ENCODE peak calls at places on chromosomes 1 and 21, in seven cellular contexts. L is foreskin fibroblast, T is esophagus squamous epithelium, P is hepatocyte, H is GM23248, M is endothelial cell of umbilical vein, Z is fibroblast of pulmonary artery. C is an unnamed sample.

GRCh38 chr1:5267603-5268235 is 613.3 kb downstream of the AJAP1 start:
- DNase-seq in L (no peak), T (no peak), P (no peak), H (no peak), M (no peak), Z (no peak), C (no peak)

GRCh38 chr1:43651188-43651587 is 1.2 kb downstream of the KDM4A start:
- DNase-seq in L (no peak), T (no peak), P (no peak), H (peak), M (peak), Z (no peak), C (no peak)

GRCh38 chr1:26302733-26303405 is 3.6 kb downstream of the UBXN11 start:
- DNase-seq in L (peak), T (no peak), P (no peak), H (peak), M (no peak), Z (peak), C (peak)

GRCh38 chr21:46151261-46151988 is 4.0 kb downstream of the FTCD start:
- DNase-seq in L (no peak), T (no peak), P (no peak), H (no peak), M (no peak), Z (no peak), C (no peak)

GRCh38 chr1:161227196-161227871 is 1.5 kb downstream of the TOMM40L start:
- DNase-seq in L (peak), T (no peak), P (peak), H (peak), M (peak), Z (peak), C (peak)

GRCh38 chr21:33027401-33028185 is 1.9 kb downstream of the OLIG2 start:
- DNase-seq in L (no peak), T (no peak), P (no peak), H (no peak), M (no peak), Z (no peak), C (no peak)

GRCh38 chr21:45126983-45127382 is 52.6 kb downstream of the ADARB1 start:
- DNase-seq in L (no peak), T (no peak), P (no peak), H (no peak), M (no peak), Z (no peak), C (no peak)

GRCh38 chr1:169794530-169795416 is at the start of gene METTL18:
- DNase-seq in L (peak), T (peak), P (peak), H (peak), M (peak), Z (peak), C (peak)

GRCh38 chr1:39406533-39407478 is 84.6 kb upstream of the BMP8A start:
- DNase-seq in L (no peak), T (no peak), P (no peak), H (peak), M (peak), Z (peak), C (no peak)

GRCh38 chr1:118223426-118223825 is 38.4 kb upstream of the SPAG17 start:
- DNase-seq in L (no peak), T (no peak), P (peak), H (peak), M (no peak), Z (peak), C (peak)

GRCh38 chr1:228240411-228241240 is 32.8 kb downstream of the OBSCN start:
- DNase-seq in L (no peak), T (no peak), P (no peak), H (no peak), M (no peak), Z (no peak), C (no peak)

GRCh38 chr1:40766560-40766959 is 17.0 kb upstream of the KCNQ4 start:
- DNase-seq in L (no peak), T (no peak), P (no peak), H (no peak), M (no peak), Z (no peak), C (no peak)

GRCh38 chr1:46193984-46194570 is 4.2 kb downstream of the POMGNT1 start:
- DNase-seq in L (no peak), T (no peak), P (peak), H (no peak), M (no peak), Z (no peak), C (no peak)

GRCh38 chr1:86537928-86538695 is 8.8 kb upstream of the CLCA4 start:
- DNase-seq in L (no peak), T (no peak), P (no peak), H (no peak), M (no peak), Z (no peak), C (no peak)

GRCh38 chr1:62301726-62302390 is 17.4 kb downstream of the KANK4 start:
- DNase-seq in L (no peak), T (no peak), P (no peak), H (no peak), M (no peak), Z (no peak), C (no peak)

GRCh38 chr1:18077657-18078215 is 29.9 kb upstream of the IGSF21 start:
- DNase-seq in L (no peak), T (no peak), P (no peak), H (no peak), M (no peak), Z (no peak), C (no peak)

GRCh38 chr1:217135569-217135915 is 412.3 kb upstream of the ESRRG start:
- DNase-seq in L (no peak), T (no peak), P (no peak), H (peak), M (no peak), Z (no peak), C (peak)

GRCh38 chr1:89041055-89041707 is 18.5 kb upstream of the GBP3 start:
- DNase-seq in L (peak), T (no peak), P (no peak), H (peak), M (no peak), Z (peak), C (peak)

GRCh38 chr1:9150582-9151290 is 21.8 kb upstream of the GPR157 start:
- DNase-seq in L (no peak), T (no peak), P (no peak), H (peak), M (no peak), Z (peak), C (no peak)

GRCh38 chr1:11990303-11991032 is 10.2 kb downstream of the MFN2 start:
- DNase-seq in L (no peak), T (no peak), P (no peak), H (no peak), M (no peak), Z (no peak), C (no peak)

GRCh38 chr1:5947978-5948680 is 44.1 kb downstream of the NPHP4 start:
- DNase-seq in L (no peak), T (no peak), P (no peak), H (peak), M (no peak), Z (no peak), C (no peak)

GRCh38 chr1:55916480-55916879 is 662.9 kb downstream of the PLPP3 start:
- DNase-seq in L (peak), T (no peak), P (no peak), H (peak), M (no peak), Z (peak), C (no peak)

GRCh38 chr1:176461576-176461975 is 1.4 kb upstream of the PAPPA2 start:
- DNase-seq in L (no peak), T (no peak), P (no peak), H (no peak), M (no peak), Z (no peak), C (no peak)

GRCh38 chr1:77465922-77466321 is 184.1 kb downstream of the AK5 start:
- DNase-seq in L (no peak), T (no peak), P (no peak), H (no peak), M (no peak), Z (no peak), C (no peak)

GRCh38 chr1:10900691-10901090 is 104.2 kb upstream of the CASZ1 start:
- DNase-seq in L (no peak), T (no peak), P (peak), H (peak), M (no peak), Z (no peak), C (no peak)

GRCh38 chr1:66535149-66535548 is 1.2 kb downstream of the SGIP1 start:
- DNase-seq in L (no peak), T (no peak), P (no peak), H (no peak), M (no peak), Z (no peak), C (no peak)

GRCh38 chr1:55255901-55256300 is 40.7 kb upstream of the USP24 start:
- DNase-seq in L (no peak), T (no peak), P (no peak), H (no peak), M (no peak), Z (no peak), C (no peak)

GRCh38 chr1:8560611-8561544 is 243.0 kb downstream of the SLC45A1 start:
- DNase-seq in L (no peak), T (no peak), P (peak), H (peak), M (peak), Z (peak), C (peak)

GRCh38 chr1:32241011-32241763 is 5.8 kb upstream of the FAM167B start:
- DNase-seq in L (peak), T (no peak), P (peak), H (peak), M (peak), Z (peak), C (peak)

GRCh38 chr1:156464335-156464734 is 36.2 kb downstream of the MEF2D start:
- DNase-seq in L (no peak), T (no peak), P (no peak), H (peak), M (no peak), Z (no peak), C (no peak)

GRCh38 chr1:151990856-151991198 is 2.8 kb downstream of the S100A10 start:
- DNase-seq in L (peak), T (no peak), P (peak), H (peak), M (peak), Z (peak), C (peak)
- H3K4me3 ChIP-seq in L (peak), T (peak), P (peak), H (peak), M (peak), Z (no peak), C (no peak)

GRCh38 chr21:42704861-42705260 is 51.4 kb downstream of the PDE9A start:
- DNase-seq in L (no peak), T (no peak), P (no peak), H (no peak), M (no peak), Z (no peak), C (no peak)

GRCh38 chr21:42705346-42705745 is 51.9 kb downstream of the PDE9A start:
- DNase-seq in L (no peak), T (no peak), P (no peak), H (no peak), M (no peak), Z (no peak), C (no peak)

GRCh38 chr21:42706765-42707164 is 53.3 kb downstream of the PDE9A start:
- DNase-seq in L (no peak), T (no peak), P (no peak), H (no peak), M (no peak), Z (no peak), C (no peak)

GRCh38 chr21:42705746-42706374 is 52.4 kb downstream of the PDE9A start:
- DNase-seq in L (no peak), T (no peak), P (no peak), H (no peak), M (no peak), Z (no peak), C (no peak)

DNA sequence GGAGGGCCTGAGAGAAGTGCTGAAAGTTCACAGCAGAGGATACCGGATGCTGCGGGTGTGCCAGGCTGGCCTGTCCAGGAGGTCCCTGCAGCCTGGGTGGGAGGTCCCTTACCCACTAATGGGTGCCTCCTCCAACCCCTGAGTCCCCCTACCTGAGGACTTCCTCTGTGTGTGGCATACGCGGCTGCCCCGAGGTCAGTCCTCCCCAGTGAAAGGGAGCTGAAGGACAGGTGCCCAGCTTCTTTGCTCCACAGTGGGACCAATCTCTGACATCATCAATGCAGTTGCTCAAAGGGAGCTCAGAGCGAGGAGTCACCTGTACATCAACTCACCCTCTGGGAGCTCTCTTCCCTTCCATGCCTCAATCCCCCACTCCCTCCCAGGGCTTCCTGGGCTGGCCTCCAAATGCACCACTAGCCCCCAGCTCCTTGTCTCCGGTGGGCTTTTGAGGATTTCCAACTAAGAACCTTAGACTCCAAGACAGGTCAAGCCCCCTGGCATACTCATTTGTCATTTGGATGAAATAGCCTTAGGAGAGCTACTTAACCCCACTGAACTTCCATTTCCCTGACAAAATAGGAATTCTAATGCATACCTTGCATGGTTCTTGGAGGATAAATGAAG is 53.9 kb downstream of the PDE9A start:
- DNase-seq in L (no peak), T (no peak), P (no peak), H (no peak), M (no peak), Z (no peak), C (no peak)
- H3K4me3 ChIP-seq in L (no peak), T (no peak), P (no peak), H (no peak), M (no peak), Z (no peak), C (no peak)

DNA sequence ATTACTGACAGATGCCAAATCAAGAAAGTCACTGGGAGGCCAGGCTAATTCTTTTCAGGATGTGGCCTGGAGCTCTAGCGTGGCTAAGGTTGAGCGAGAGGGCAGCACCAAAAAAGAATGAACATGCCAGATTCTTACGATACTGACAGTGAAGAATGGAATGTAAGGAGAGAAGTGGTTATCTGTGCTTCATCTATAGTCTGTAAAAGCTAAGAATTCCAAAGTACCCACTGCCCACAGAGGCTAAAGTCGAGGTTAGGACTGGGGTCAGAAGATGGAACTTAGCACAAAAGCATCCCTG is 32.7 kb downstream of the TFAP2E start:
- DNase-seq in L (peak), T (no peak), P (no peak), H (peak), M (no peak), Z (peak), C (no peak)
- H3K4me3 ChIP-seq in L (no peak), T (no peak), P (no peak), H (no peak), M (no peak), Z (no peak), C (no peak)

GRCh38 chr1:212485218-212485609 is 52.5 kb downstream of the NENF start:
- DNase-seq in L (no peak), T (no peak), P (no peak), H (no peak), M (no peak), Z (no peak), C (no peak)

GRCh38 chr1:212483154-212483505 is 50.4 kb downstream of the NENF start:
- DNase-seq in L (no peak), T (no peak), P (no peak), H (no peak), M (no peak), Z (no peak), C (no peak)

GRCh38 chr1:212481438-212481767 is 48.7 kb downstream of the NENF start:
- DNase-seq in L (no peak), T (no peak), P (no peak), H (no peak), M (peak), Z (no peak), C (no peak)

GRCh38 chr1:212482006-212482351 is 49.3 kb downstream of the NENF start:
- DNase-seq in L (no peak), T (no peak), P (no peak), H (peak), M (no peak), Z (no peak), C (no peak)

GRCh38 chr1:212482352-212483153 is 49.8 kb downstream of the NENF start:
- DNase-seq in L (no peak), T (no peak), P (peak), H (peak), M (no peak), Z (no peak), C (no peak)
- H3K4me3 ChIP-seq in L (no peak), T (no peak), P (no peak), H (no peak), M (no peak), Z (no peak), C (no peak)

DNA sequence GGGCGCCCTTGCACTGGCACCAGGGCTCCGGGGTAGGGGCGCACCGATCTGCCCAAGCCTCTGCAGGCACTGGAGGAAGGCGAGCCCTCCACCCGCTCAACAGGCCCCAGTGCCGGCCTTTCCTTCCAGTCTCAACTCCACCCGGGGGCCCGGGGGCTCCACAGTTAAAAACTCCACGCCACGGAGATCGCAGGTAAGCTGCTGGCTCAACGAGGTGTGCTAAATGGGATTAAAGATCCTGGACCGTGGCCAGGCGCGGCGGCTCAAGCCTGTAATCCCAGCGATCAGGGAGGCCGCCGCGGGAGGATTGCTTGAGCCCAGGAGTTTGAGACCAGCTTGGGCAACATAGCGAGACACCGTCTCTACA is 536 bp downstream of the HSF2BP start:
- DNase-seq in L (no peak), T (no peak), P (no peak), H (no peak), M (no peak), Z (no peak), C (no peak)
- H3K4me3 ChIP-seq in L (peak), T (peak), P (no peak), H (peak), M (no peak), Z (no peak), C (no peak)